ENCODE peak calls at places on chromosomes 1 and 21, in five cellular contexts. K is HCT116, T is HepG2, Q is K562, P is H1. U is an unnamed sample.

GRCh38 chr1:245383396-245384330 is 228.9 kb downstream of the KIF26B start:
- DNase-seq in T (no peak), P (no peak), K (no peak), Q (no peak), U (no peak)

GRCh38 chr1:52601976-52602327 is 219 bp upstream of the GPX7 start:
- DNase-seq in T (no peak), P (no peak), Q (no peak), K (no peak), U (no peak)

GRCh38 chr1:198775606-198776005 is 136.8 kb downstream of the PTPRC start:
- DNase-seq in Q (no peak), P (no peak), K (no peak), T (no peak), U (no peak)

GRCh38 chr1:151565500-151566189 is 25.5 kb downstream of the TUFT1 start:
- DNase-seq in K (no peak), T (peak), Q (no peak), P (no peak), U (no peak)

GRCh38 chr1:100894622-100895539 is at the start of gene EXTL2:
- DNase-seq in K (peak), T (peak), P (peak), Q (peak), U (peak)

GRCh38 chr1:168431882-168432281 is 111.9 kb downstream of the XCL2 start:
- DNase-seq in Q (no peak), T (no peak), P (no peak), K (no peak), U (no peak)

GRCh38 chr1:17573518-17574041 is 34.1 kb downstream of the ARHGEF10L start:
- DNase-seq in Q (no peak), T (peak), P (no peak), K (no peak), U (no peak)

GRCh38 chr1:7561936-7562728 is 209.0 kb upstream of the VAMP3 start:
- DNase-seq in Q (no peak), K (no peak), T (no peak), P (no peak), U (no peak)

GRCh38 chr1:90579212-90579802 is 137.8 kb downstream of the BARHL2 start:
- DNase-seq in Q (peak), T (peak), K (peak), P (no peak), U (no peak)

GRCh38 chr1:44354268-44354839 is 703 bp downstream of the ERI3 start:
- DNase-seq in K (no peak), T (no peak), Q (no peak), P (peak), U (no peak)

GRCh38 chr21:37974081-37974480 is 57.8 kb upstream of the KCNJ6 start:
- DNase-seq in K (no peak), Q (no peak), T (no peak), P (no peak), U (no peak)

GRCh38 chr1:200311256-200311655 is 98.6 kb downstream of the ZNF281 start:
- DNase-seq in Q (no peak), P (no peak), T (no peak), K (no peak), U (no peak)

GRCh38 chr1:61083014-61083798 is 845 bp downstream of the NFIA start:
- DNase-seq in P (peak), T (no peak), Q (peak), K (no peak), U (no peak)

GRCh38 chr1:98084188-98084587 is 163.4 kb upstream of the DPYD start:
- DNase-seq in P (no peak), T (no peak), K (no peak), Q (no peak), U (no peak)

GRCh38 chr1:154502742-154503111 is 515 bp upstream of the SHE start:
- DNase-seq in T (no peak), P (peak), K (no peak), Q (no peak), U (no peak)

GRCh38 chr1:21149862-21150432 is 26.8 kb downstream of the EIF4G3 start:
- DNase-seq in P (no peak), T (no peak), Q (no peak), K (peak), U (peak)

GRCh38 chr1:234655328-234656069 is 45.5 kb upstream of the IRF2BP2 start:
- DNase-seq in Q (no peak), P (no peak), K (no peak), T (no peak), U (no peak)

GRCh38 chr1:92482404-92482664 is 4.4 kb downstream of the GFI1 start:
- DNase-seq in P (no peak), K (no peak), Q (no peak), T (no peak), U (no peak)
- H3K4me3 ChIP-seq in P (no peak), K (no peak), Q (no peak), T (no peak), U (no peak)

DNA sequence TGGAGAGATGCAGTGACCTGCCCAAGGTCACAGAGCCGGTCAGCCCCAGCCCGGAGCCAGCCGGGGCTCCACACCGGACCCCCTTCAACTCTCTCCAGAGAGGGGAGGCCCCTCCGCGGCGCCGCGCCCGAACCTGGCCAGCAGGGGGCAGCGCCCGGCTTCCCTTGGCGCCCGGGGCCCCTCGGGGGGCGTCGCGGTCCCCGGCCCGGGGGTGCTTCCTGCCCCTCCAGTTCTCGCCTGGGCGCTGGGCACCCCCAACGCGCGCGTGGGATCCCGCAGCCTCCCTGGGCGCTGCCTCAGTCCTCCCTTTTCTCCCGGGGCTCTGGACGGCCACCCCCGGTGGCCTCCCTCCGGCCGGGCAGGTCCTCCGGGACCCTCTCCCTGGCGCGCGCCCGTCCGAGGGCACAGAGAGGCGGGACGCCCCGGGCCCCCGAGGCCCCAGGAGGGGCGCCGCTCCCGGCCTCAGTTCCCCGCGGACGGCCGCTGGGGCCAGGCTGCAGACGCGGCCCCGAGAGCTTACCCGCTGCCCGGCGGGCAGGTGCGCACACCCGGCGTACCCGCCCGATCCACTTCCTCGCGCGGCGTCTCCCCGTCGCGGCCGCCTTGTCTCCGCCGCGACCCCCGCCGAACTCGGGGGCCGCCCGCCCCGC is 406 bp downstream of the HTR1D start:
- DNase-seq in Q (peak), T (no peak), P (peak), K (no peak), U (no peak)
- TF ChIP-seq ZNF274 in Q (no peak), T (no peak), P (no peak), K (no peak), U (no peak)

GRCh38 chr21:44372616-44373015 is 19.2 kb downstream of the TRPM2 start:
- DNase-seq in P (no peak), Q (no peak), T (no peak), K (no peak), U (no peak)

GRCh38 chr21:44375686-44376320 is 22.4 kb downstream of the TRPM2 start:
- DNase-seq in T (no peak), P (no peak), K (no peak), Q (no peak), U (no peak)

GRCh38 chr21:44375281-44375651 is 21.8 kb downstream of the TRPM2 start:
- DNase-seq in Q (no peak), T (no peak), P (no peak), K (no peak), U (no peak)

GRCh38 chr21:44376606-44377005 is 23.2 kb downstream of the TRPM2 start:
- DNase-seq in Q (no peak), K (no peak), P (no peak), T (no peak), U (no peak)

GRCh38 chr21:44374601-44375280 is 21.3 kb downstream of the TRPM2 start:
- DNase-seq in Q (no peak), K (no peak), P (no peak), T (no peak), U (no peak)
- H3K9ac ChIP-seq in Q (no peak), K (no peak), P (no peak), T (no peak), U (no peak)

GRCh38 chr1:29122662-29122986 is 1.1 kb downstream of the TMEM200B start:
- DNase-seq in T (no peak), K (no peak), P (peak), Q (no peak), U (peak)
- H3K4me3 ChIP-seq in T (no peak), K (peak), P (peak), Q (no peak), U (peak)

GRCh38 chr1:111052246-111052645 is 87.6 kb downstream of the DRAM2 start:
- DNase-seq in T (no peak), Q (no peak), P (no peak), K (no peak), U (no peak)
- TF ChIP-seq ZNF274 in T (no peak), Q (no peak), P (no peak), K (no peak), U (no peak)

GRCh38 chr1:83716641-83717040 is 282.3 kb downstream of the TTLL7 start:
- DNase-seq in P (no peak), Q (no peak), K (no peak), T (no peak), U (no peak)
- H3K9ac ChIP-seq in P (no peak), Q (no peak), K (no peak), T (no peak), U (no peak)

DNA sequence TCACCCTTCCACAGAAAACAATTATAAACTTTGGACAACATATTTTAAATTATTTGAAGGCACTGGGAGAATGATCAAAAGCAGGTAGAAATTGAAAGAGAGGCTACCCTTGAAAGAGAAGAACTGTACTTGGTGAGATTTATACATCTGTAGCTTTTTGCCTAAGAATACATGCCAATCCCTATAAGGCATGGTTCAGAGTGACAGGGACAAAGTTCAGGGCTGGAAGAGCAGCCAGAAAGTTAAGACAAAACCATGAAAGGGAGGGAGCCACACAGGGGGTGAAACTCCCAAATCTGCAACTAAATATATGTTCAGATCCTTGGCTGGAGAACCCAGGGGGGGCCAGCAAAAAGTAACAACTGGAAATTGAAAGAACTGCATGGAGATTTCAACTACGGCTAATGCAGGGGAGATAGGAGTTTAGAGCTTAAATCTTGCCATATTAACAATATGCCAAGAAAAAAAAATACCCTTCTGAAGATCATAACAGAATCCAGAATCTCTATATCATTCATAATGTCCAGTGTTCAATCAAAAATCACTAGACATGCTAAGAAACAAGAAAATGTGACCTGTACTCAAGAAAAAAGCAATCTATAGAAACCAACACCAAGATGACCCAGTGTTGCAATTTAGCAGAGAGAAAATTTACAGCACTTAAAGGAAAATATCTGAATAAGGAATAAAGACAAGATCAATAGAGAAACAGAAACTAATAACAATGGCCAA is 25.5 kb downstream of the PACC1 start:
- DNase-seq in T (peak), P (no peak), Q (no peak), K (no peak), U (no peak)
- H3K4me3 ChIP-seq in T (no peak), P (no peak), Q (no peak), K (no peak), U (no peak)

GRCh38 chr1:96559707-96560588 is 161.6 kb upstream of the PTBP2 start:
- DNase-seq in Q (no peak), T (no peak), P (no peak), K (no peak), U (peak)
- TF ChIP-seq ZNF274 in Q (no peak), T (no peak), P (no peak), K (no peak), U (no peak)

U was measured in NT2/D1.